ENCODE peak calls at places on chromosomes 6 and 20, in five cellular contexts. F is H1, Y is neuronal stem cell, D is trophoblast cell, V is IMR-90. S is an unnamed sample.
A peak's percentile ranks its signal among the peaks of the same experiment; 100 is the strongest.

GRCh38 chr6:157812425-157813171 is 10.4 kb upstream of the SNX9 start:
- DNase-seq in V (no peak), D (no peak), Y (no peak), F (no peak), S (no peak)

GRCh38 chr6:52403627-52404026 is 16.5 kb upstream of the EFHC1 start:
- DNase-seq in V (no peak), F (no peak), Y (no peak), D (peak; percentile 22), S (no peak)

GRCh38 chr6:161917645-161918044 is 643.8 kb upstream of the AGPAT4 start:
- DNase-seq in Y (no peak), F (no peak), V (no peak), D (peak; percentile 37), S (no peak)

GRCh38 chr6:1952726-1953360 is 292.6 kb downstream of the GMDS start:
- DNase-seq in Y (no peak), D (peak; percentile 86), F (no peak), V (peak; percentile 100), S (no peak)

GRCh38 chr6:142631517-142632385 is 313.2 kb downstream of the HIVEP2 start:
- DNase-seq in D (no peak), Y (no peak), F (no peak), V (no peak), S (no peak)

GRCh38 chr20:58125726-58126125 is 102.7 kb downstream of the ANKRD60 start:
- DNase-seq in D (no peak), F (no peak), V (no peak), Y (no peak), S (no peak)

GRCh38 chr6:132763269-132763668 is 5.6 kb upstream of the VNN2 start:
- DNase-seq in D (no peak), Y (no peak), F (no peak), V (no peak), S (no peak)

GRCh38 chr6:81694214-81694613 is 58.3 kb downstream of the TENT5A start:
- DNase-seq in F (no peak), V (no peak), D (no peak), Y (no peak), S (no peak)

GRCh38 chr6:137165375-137166246 is 7.8 kb downstream of the IL22RA2 start:
- DNase-seq in Y (no peak), D (peak; percentile 89), F (no peak), V (no peak), S (no peak)

GRCh38 chr6:116572162-116572561 is 858 bp downstream of the RWDD1 start:
- DNase-seq in F (no peak), D (peak; percentile 27), Y (no peak), V (peak; percentile 55), S (no peak)

GRCh38 chr6:80126657-80127350 is 20.3 kb downstream of the BCKDHB start:
- DNase-seq in Y (no peak), D (no peak), V (no peak), F (no peak), S (no peak)

GRCh38 chr20:38997622-38998021 is 35.5 kb downstream of the DHX35 start:
- DNase-seq in F (no peak), V (no peak), D (no peak), Y (no peak), S (peak; percentile 30)

GRCh38 chr6:70479236-70479635 is 65.9 kb downstream of the FAM135A start:
- DNase-seq in V (peak; percentile 35), Y (no peak), D (no peak), F (no peak), S (no peak)

GRCh38 chr20:49572857-49573256 is 4.9 kb upstream of the PTGIS start:
- DNase-seq in Y (no peak), V (no peak), F (no peak), D (no peak), S (peak; percentile 71)

GRCh38 chr6:50007821-50008220 is 14.0 kb downstream of the DEFB110 start:
- DNase-seq in V (peak; percentile 57), Y (no peak), D (no peak), F (no peak), S (no peak)

GRCh38 chr20:663315-664090 is 10.5 kb upstream of the SRXN1 start:
- DNase-seq in D (no peak), Y (no peak), V (peak; percentile 20), F (peak; percentile 74), S (peak; percentile 77)

GRCh38 chr6:4521070-4521469 is 255.1 kb upstream of the CDYL start:
- DNase-seq in V (no peak), F (no peak), D (no peak), Y (no peak), S (no peak)

GRCh38 chr6:13767121-13767794 is 47.1 kb downstream of the MCUR1 start:
- DNase-seq in V (peak; percentile 44), Y (no peak), D (peak; percentile 13), F (no peak), S (peak; percentile 50)

GRCh38 chr20:11777861-11778570 is 139.7 kb upstream of the BTBD3 start:
- DNase-seq in F (no peak), D (peak; percentile 25), Y (no peak), V (peak; percentile 40), S (no peak)

GRCh38 chr6:119209452-119210205 is 131.2 kb upstream of the FAM184A start:
- DNase-seq in V (peak; percentile 15), Y (no peak), F (no peak), D (peak; percentile 53), S (no peak)

GRCh38 chr6:12865782-12866181 is 149.2 kb downstream of the PHACTR1 start:
- DNase-seq in V (no peak), Y (no peak), D (no peak), F (no peak), S (no peak)

GRCh38 chr6:56088641-56089040 is 158.7 kb downstream of the COL21A1 start:
- DNase-seq in V (no peak), Y (no peak), D (no peak), F (no peak), S (no peak)

GRCh38 chr6:138227316-138227781 is 9.1 kb upstream of the PBOV1 start:
- DNase-seq in D (no peak), Y (no peak), V (no peak), F (no peak), S (no peak)

GRCh38 chr20:1402149-1402548 is 9.3 kb upstream of the FKBP1A start:
- DNase-seq in F (no peak), V (peak; percentile 60), Y (no peak), D (no peak), S (no peak)

DNA sequence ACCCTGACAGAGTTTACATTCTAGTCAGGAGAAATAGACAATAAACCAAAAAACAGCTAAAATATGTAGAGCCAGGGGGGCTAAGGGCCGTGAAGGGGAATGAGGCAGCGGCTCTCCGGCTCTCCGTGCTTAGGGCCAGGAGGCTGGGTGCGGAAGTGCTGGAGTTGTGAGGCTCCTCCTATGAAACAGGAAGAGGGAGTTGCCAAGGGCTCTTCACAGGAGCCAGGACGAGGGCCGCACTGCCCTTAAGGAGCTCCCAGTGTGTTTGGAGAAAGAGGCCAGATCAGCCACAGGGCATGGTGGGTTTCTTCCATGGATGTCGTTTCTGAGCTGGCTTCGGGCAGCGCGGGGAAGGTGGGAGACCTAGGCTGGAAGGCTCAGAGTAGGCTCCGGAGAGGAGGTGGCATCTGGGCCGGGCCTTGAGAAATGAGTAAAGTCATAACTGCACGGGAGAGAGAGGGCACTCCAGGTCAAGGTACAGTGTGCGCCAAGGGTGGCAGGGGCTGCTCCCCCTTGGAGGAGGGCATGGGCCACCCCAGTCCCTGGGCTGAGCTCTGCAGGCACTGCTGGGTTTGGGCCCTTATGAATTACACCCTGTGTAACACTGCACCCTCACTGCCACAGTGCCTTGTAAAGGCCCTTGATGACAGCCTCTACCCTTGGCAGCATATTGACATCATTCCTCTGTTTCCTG is 20.8 kb upstream of the MLN start:
- DNase-seq in V (peak; percentile 21), D (no peak), Y (no peak), F (no peak), S (no peak)
- H2BK120ac ChIP-seq in V (peak overlapping the region; percentile 58), D (no peak overlapping the region), Y (no peak overlapping the region), F (peak overlapping the region; percentile 33), S (no peak overlapping the region)

GRCh38 chr20:60420676-60421229 is 462.5 kb downstream of the CDH26 start:
- DNase-seq in V (no peak), D (no peak), Y (no peak), F (no peak), S (no peak)
- H2AFZ ChIP-seq in V (no peak overlapping the region), D (no peak overlapping the region), Y (no peak overlapping the region), F (no peak overlapping the region), S (no peak overlapping the region)

GRCh38 chr20:32575227-32575581 is 9.9 kb downstream of the NOL4L start:
- DNase-seq in V (no peak), Y (no peak), D (no peak), F (no peak), S (no peak)
- H2BK120ac ChIP-seq in V (peak overlapping the region; percentile 82), Y (no peak overlapping the region), D (peak overlapping the region; percentile 37), F (no peak overlapping the region), S (no peak overlapping the region)

GRCh38 chr20:59724457-59725366 is 120.4 kb downstream of the PHACTR3 start:
- DNase-seq in F (no peak), D (no peak), Y (no peak), V (no peak), S (no peak)

GRCh38 chr20:59726196-59726595 is 121.9 kb downstream of the PHACTR3 start:
- DNase-seq in D (no peak), V (no peak), F (no peak), Y (no peak), S (no peak)

GRCh38 chr20:59725476-59726119 is 121.3 kb downstream of the PHACTR3 start:
- DNase-seq in Y (no peak), D (peak; percentile 45), F (no peak), V (no peak), S (no peak)

GRCh38 chr20:59723108-59723500 is 118.8 kb downstream of the PHACTR3 start:
- DNase-seq in D (peak; percentile 12), F (no peak), Y (no peak), V (no peak), S (no peak)

DNA sequence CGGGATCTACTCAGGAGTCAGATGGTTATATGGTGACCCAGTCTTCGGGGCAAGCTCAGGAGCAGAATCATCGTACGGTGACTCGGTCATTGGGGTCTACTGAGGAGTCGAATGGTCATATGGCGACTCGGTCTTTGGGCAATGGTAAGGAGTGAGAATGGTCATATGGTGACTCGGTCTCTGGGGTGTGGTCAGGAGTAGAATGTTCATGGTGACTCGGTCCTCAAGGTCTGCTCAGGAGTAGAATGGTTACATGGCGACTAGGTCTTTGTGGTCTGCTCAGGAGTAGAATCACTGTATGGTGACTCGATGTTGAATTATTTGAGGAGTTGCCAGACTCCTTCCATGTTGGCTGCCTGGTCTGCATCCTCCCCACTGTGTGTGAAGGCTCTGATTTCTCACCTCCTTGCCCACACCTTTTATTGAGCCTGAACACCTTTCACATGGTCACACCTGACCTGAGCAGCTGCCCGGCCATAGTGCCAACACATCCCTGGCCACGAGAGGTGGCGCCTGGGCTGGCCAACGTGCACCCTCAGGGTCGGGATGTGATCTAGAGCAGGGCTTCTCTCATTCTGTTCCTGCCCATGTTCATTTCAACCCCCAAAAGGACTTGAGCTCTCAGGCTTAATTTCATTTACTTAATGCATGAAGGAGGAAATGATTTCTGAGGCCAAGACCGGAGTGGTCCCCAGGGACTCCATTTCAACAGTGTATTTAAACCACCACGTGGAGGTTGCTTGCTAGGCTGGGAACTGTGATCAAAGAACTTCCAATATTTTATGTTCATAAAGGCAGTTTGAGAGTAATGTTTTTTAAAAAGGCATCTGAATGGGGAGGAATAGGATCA is 119.5 kb downstream of the PHACTR3 start:
- DNase-seq in F (no peak), V (no peak), Y (no peak), D (no peak), S (no peak)
- H2AFZ ChIP-seq in F (no peak overlapping the region), V (no peak overlapping the region), Y (no peak overlapping the region), D (no peak overlapping the region), S (no peak overlapping the region)

S was measured in H9.